ENCODE peak calls at places on chromosome 3, in six cellular contexts. I is cardiac muscle cell, F is heart left ventricle, L is GM20000, Y is BJ, E is RWPE1. G is an unnamed sample.

GRCh38 chr3:40996382-40996781 is 202.9 kb upstream of the CTNNB1 start:
- DNase-seq in I (no peak), F (no peak), L (no peak), Y (no peak), E (no peak), G (no peak)

GRCh38 chr3:116994473-116994872 is 284.9 kb downstream of the TUSC7 start:
- DNase-seq in I (no peak), F (no peak), L (no peak), Y (no peak), E (no peak), G (no peak)

GRCh38 chr3:16270855-16271254 is 5.8 kb downstream of the OXNAD1 start:
- DNase-seq in I (no peak), F (no peak), L (no peak), Y (no peak), E (no peak), G (no peak)

GRCh38 chr3:65919841-65920240 is 118.9 kb downstream of the MAGI1 start:
- DNase-seq in I (peak), F (no peak), L (no peak), Y (no peak), E (no peak), G (no peak)

GRCh38 chr3:57151021-57151449 is 14.1 kb downstream of the IL17RD start:
- DNase-seq in I (peak), F (no peak), L (no peak), Y (peak), E (no peak), G (no peak)

GRCh38 chr3:173706630-173707029 is 309.1 kb downstream of the NLGN1 start:
- DNase-seq in I (no peak), F (no peak), L (no peak), Y (no peak), E (no peak), G (no peak)

GRCh38 chr3:5201536-5201935 is 14.0 kb downstream of the EDEM1 start:
- DNase-seq in I (no peak), F (no peak), L (no peak), Y (no peak), E (no peak), G (no peak)

GRCh38 chr3:4497005-4497692 is 4.0 kb downstream of the ITPR1 start:
- DNase-seq in I (no peak), F (no peak), L (no peak), Y (no peak), E (no peak), G (no peak)

GRCh38 chr3:113531826-113532697 is at the start of gene SIDT1:
- DNase-seq in I (no peak), F (no peak), L (peak), Y (no peak), E (no peak), G (peak)

GRCh38 chr3:22713936-22714335 is 489.2 kb upstream of the UBE2E2 start:
- DNase-seq in I (peak), F (no peak), L (no peak), Y (peak), E (peak), G (no peak)

GRCh38 chr3:126287536-126288181 is 69.5 kb downstream of the KLF15 start:
- DNase-seq in I (peak), F (peak), L (no peak), Y (no peak), E (no peak), G (no peak)

GRCh38 chr3:52784931-52785590 is 7.7 kb downstream of the ITIH1 start:
- DNase-seq in I (no peak), F (peak), L (no peak), Y (no peak), E (no peak), G (no peak)

GRCh38 chr3:64620020-64620419 is 67.8 kb downstream of the ADAMTS9 start:
- DNase-seq in I (no peak), F (no peak), L (no peak), Y (no peak), E (no peak), G (no peak)

GRCh38 chr3:126912491-126913195 is 70.3 kb upstream of the PLXNA1 start:
- DNase-seq in I (no peak), F (no peak), L (no peak), Y (no peak), E (no peak), G (no peak)

GRCh38 chr3:153350420-153350819 is 188.4 kb downstream of the RAP2B start:
- DNase-seq in I (peak), F (no peak), L (no peak), Y (peak), E (peak), G (no peak)

GRCh38 chr3:158732856-158733200 is 571 bp upstream of the RARRES1 start:
- DNase-seq in I (no peak), F (no peak), L (no peak), Y (no peak), E (no peak), G (no peak)

GRCh38 chr3:27943106-27943505 is 221.0 kb upstream of the EOMES start:
- DNase-seq in I (peak), F (no peak), L (peak), Y (no peak), E (peak), G (peak)
- TF ChIP-seq CTCF in I (peak), F (no peak), L (no peak), Y (peak), E (peak), G (no peak)

GRCh38 chr3:32681811-32682210 is 3.2 kb upstream of the CNOT10 start:
- DNase-seq in I (no peak), F (no peak), L (no peak), Y (no peak), E (peak), G (no peak)

GRCh38 chr3:32686713-32687112 is 1.7 kb downstream of the CNOT10 start:
- DNase-seq in I (no peak), F (no peak), L (no peak), Y (no peak), E (no peak), G (no peak)

GRCh38 chr3:32684029-32684799 is 774 bp upstream of the CNOT10 start:
- DNase-seq in I (no peak), F (no peak), L (no peak), Y (no peak), E (no peak), G (no peak)

GRCh38 chr3:32685604-32686185 is 707 bp downstream of the CNOT10 start:
- DNase-seq in I (peak), F (no peak), L (peak), Y (no peak), E (peak), G (no peak)

DNA sequence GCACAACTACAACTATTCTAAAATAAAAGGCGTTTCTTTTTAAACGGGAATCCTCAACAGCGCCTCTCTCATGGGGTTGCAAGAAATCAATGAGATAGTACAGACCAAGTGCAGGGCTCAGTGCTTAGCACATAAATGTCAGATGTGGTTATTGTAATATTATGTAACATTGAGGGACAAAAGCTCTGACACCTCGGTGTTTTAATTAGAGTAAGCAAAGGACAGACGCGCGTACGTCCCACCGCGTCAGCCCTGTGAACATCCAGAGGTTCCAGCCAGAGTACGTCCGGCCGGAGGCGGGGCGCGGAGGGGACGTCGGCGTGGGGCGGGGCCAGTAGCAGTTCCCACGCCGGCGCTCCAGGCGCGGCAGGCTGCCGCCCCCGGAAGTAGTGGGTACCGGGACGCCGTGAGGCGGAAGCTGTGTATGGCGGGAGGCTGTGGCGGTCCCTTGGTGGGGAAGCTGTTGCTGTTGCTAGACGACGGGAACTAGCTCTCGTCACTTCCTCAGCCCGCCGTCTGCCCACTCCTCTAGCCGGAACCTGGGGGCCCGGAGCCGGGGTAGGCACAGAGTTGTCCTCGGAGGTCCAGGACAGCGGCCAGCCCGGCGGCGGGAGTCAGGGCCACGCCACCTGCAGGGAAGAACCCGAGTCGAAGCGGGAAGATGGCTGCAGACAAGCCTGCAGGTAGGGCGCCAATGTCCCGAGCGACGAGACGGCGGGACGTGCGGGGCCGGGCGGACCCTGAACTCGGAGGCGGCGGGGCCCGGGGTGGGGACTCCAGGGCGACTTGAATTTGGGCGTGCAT is at the start of gene CNOT10:
- DNase-seq in I (peak), F (peak), L (peak), Y (peak), E (peak), G (peak)
- TF ChIP-seq CTCF in I (peak), F (peak), L (no peak), Y (peak), E (peak), G (no peak)

DNA sequence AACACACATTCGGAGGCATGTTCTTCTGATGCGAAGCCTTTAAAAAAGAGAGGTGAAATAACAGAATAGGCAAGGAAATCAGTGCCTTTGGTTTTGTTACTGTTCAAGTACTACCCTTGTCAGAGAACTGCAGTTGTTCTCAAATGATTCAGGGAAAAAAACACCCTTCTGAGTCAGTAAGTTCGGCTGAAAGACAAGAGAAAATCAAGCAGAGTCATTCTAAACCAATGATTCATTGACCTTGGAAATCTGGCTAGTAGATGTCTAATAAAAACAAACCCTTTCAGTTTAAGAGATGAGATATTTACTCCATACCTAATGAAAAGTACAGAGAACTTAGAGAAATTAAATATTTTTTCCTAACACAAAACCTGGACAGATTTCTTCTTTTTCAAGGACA is 72.7 kb upstream of the ABI3BP start:
- DNase-seq in I (peak), F (no peak), L (no peak), Y (peak), E (peak), G (no peak)
- TF ChIP-seq CTCF in I (no peak), F (no peak), L (no peak), Y (no peak), E (no peak), G (no peak)

GRCh38 chr3:188270423-188270972 is 116.5 kb downstream of the LPP start:
- DNase-seq in I (peak), F (no peak), L (no peak), Y (peak), E (no peak), G (no peak)

GRCh38 chr3:188266581-188267274 is 112.8 kb downstream of the LPP start:
- DNase-seq in I (peak), F (no peak), L (no peak), Y (peak), E (no peak), G (no peak)

GRCh38 chr3:188269040-188269439 is 115.1 kb downstream of the LPP start:
- DNase-seq in I (no peak), F (no peak), L (no peak), Y (no peak), E (no peak), G (no peak)

GRCh38 chr3:188267790-188268333 is 113.9 kb downstream of the LPP start:
- DNase-seq in I (no peak), F (no peak), L (no peak), Y (no peak), E (no peak), G (no peak)

DNA sequence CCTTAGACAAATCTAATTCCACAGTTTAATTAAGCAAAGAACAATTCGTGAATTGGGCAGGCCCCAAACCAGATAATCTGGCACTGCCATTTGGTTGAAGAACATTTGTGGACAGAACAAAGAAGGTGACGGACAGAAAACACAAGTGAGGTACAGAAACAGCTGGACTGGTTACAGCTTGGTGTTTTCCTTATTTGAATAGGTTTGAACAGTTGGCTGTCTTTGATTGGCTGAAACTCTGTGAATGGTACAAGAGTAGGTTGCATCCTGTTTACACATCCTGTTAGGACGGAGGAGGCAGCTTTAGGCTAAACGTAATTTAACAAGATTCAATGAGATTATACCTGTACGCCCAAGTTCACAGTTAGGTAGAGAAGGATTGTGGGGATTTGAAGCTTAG is 114.4 kb downstream of the LPP start:
- DNase-seq in I (no peak), F (no peak), L (no peak), Y (no peak), E (no peak), G (no peak)
- TF ChIP-seq CTCF in I (no peak), F (no peak), L (no peak), Y (no peak), E (no peak), G (no peak)

GRCh38 chr3:30199096-30199734 is 407.2 kb upstream of the TGFBR2 start:
- DNase-seq in I (peak), F (peak), L (peak), Y (no peak), E (peak), G (peak)
- TF ChIP-seq CTCF in I (peak), F (peak), L (peak), Y (peak), E (peak), G (peak)

GRCh38 chr3:43317461-43318316 is 31.3 kb downstream of the SNRK start:
- DNase-seq in I (peak), F (no peak), L (no peak), Y (no peak), E (no peak), G (no peak)

GRCh38 chr3:43319794-43320193 is 33.5 kb downstream of the SNRK start:
- DNase-seq in I (no peak), F (no peak), L (no peak), Y (no peak), E (no peak), G (no peak)

GRCh38 chr3:43320288-43320687 is 33.9 kb downstream of the SNRK start:
- DNase-seq in I (no peak), F (no peak), L (no peak), Y (no peak), E (no peak), G (no peak)

GRCh38 chr3:43316783-43317460 is 30.6 kb downstream of the SNRK start:
- DNase-seq in I (no peak), F (no peak), L (no peak), Y (no peak), E (no peak), G (no peak)

GRCh38 chr3:43319364-43319763 is 33.0 kb downstream of the SNRK start:
- DNase-seq in I (peak), F (no peak), L (no peak), Y (no peak), E (no peak), G (no peak)
- TF ChIP-seq CTCF in I (no peak), F (no peak), L (no peak), Y (no peak), E (no peak), G (no peak)

GRCh38 chr3:140160553-140160952 is 225.6 kb downstream of the CLSTN2 start:
- DNase-seq in I (no peak), F (no peak), L (no peak), Y (no peak), E (no peak), G (no peak)
- TF ChIP-seq CTCF in I (no peak), F (no peak), L (no peak), Y (no peak), E (no peak), G (no peak)

DNA sequence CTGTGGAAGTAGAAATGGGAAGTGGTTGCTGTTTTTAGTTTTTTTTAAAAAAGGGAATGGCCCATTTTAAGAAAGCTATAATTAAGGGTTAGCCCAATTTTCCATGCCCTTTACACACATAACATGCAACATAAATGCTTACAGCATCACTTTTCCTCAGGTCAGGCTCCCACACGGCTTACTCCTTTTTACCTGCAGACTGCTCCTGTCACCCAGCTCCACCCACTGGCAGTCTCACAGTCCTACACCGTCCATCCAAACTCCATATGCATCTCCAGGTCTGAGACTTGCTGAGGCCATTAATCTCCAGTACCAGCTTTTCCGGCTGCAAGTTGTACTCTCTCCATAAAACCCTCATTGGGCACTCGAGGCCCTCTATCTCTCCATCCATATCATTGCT is 19.7 kb downstream of the MORC1 start:
- DNase-seq in I (no peak), F (no peak), L (no peak), Y (no peak), E (peak), G (peak)
- TF ChIP-seq CTCF in I (no peak), F (no peak), L (no peak), Y (no peak), E (peak), G (no peak)